ENCODE peak calls at places on chromosomes 6 and 20, in ten cellular contexts. F is nucleus accumbens; U is activated T-cell treated with anti-CD3 and anti-CD28 coated beads, Interleukin-2, amount 50 U/mL, for 4 hours; X is SHP77; A is T-helper 2 cell; G is RWPE1; S is left lung; M is activated T-helper 1 cell treated with Interleukin-2 at 50 U/mL for 16 hours; W is naive thymus-derived CD4-positive, alpha-beta T cell; D is NCI-H1092 treated with DMSO at 0.1 percent for 48 hours. R is an unnamed sample.

GRCh38 chr6:145086197-145086596 is 649.1 kb downstream of the EPM2A start:
- DNase-seq in F (no peak), U (no peak), X (no peak), A (no peak), G (no peak), S (no peak), M (no peak), W (no peak), D (no peak), R (no peak)

GRCh38 chr6:141467881-141468280 is 664.8 kb upstream of the GJE1 start:
- DNase-seq in F (no peak), U (no peak), X (no peak), A (no peak), G (no peak), S (no peak), M (no peak), W (no peak), D (no peak), R (no peak)

GRCh38 chr20:25580711-25581110 is 4.6 kb downstream of the NINL start:
- DNase-seq in F (no peak), U (no peak), X (no peak), A (no peak), G (peak; percentile 16), S (peak; percentile 45), M (no peak), W (no peak), D (no peak), R (no peak)

GRCh38 chr20:16580127-16580526 is 6.9 kb upstream of the KIF16B start:
- DNase-seq in F (no peak), U (no peak), X (no peak), A (no peak), G (peak; percentile 75), S (no peak), M (no peak), W (no peak), D (peak; percentile 29), R (no peak)

GRCh38 chr6:144989319-144990099 is 704.4 kb downstream of the UTRN start:
- DNase-seq in F (no peak), U (no peak), X (no peak), A (no peak), G (no peak), S (no peak), M (no peak), W (no peak), D (no peak), R (no peak)

GRCh38 chr20:64244870-64245603 is 10.5 kb upstream of the PCMTD2 start:
- DNase-seq in F (no peak), U (no peak), X (no peak), A (no peak), G (no peak), S (no peak), M (no peak), W (no peak), D (no peak), R (no peak)

GRCh38 chr20:52379723-52380336 is 188.3 kb upstream of the ZFP64 start:
- DNase-seq in F (peak; percentile 1), U (peak; percentile 39), X (no peak), A (peak; percentile 4), G (peak; percentile 58), S (no peak), M (no peak), W (peak; percentile 13), D (peak; percentile 8), R (peak; percentile 8)

GRCh38 chr20:21096321-21097043 is 9.7 kb downstream of the LINC00237 start:
- DNase-seq in F (peak; percentile 44), U (no peak), X (peak; percentile 73), A (no peak), G (no peak), S (no peak), M (no peak), W (no peak), D (peak; percentile 56), R (no peak)

GRCh38 chr20:50054626-50055511 is 58.1 kb downstream of the UBE2V1 start:
- DNase-seq in F (peak; percentile 80), U (no peak), X (no peak), A (no peak), G (no peak), S (no peak), M (no peak), W (no peak), D (no peak), R (no peak)

GRCh38 chr6:6665505-6665904 is 77.0 kb downstream of the LY86 start:
- DNase-seq in F (no peak), U (no peak), X (no peak), A (no peak), G (no peak), S (no peak), M (no peak), W (no peak), D (peak; percentile 16), R (no peak)